ENCODE peak calls at places on chromosome 7, in six cellular contexts. One of them, this sample, is unnamed.

GRCh38 chr7:4133491-4134044 is 548.5 kb upstream of the FOXK1 start:
- DNase-seq in pancreas: no peak
- DNase-seq in HCT116: no peak
- DNase-seq in IMR-90: no peak
- DNase-seq in HL-60: no peak
- DNase-seq in fibroblast of mammary gland: no peak
- DNase-seq in this sample: no peak

GRCh38 chr7:48101880-48102448 is 12.9 kb downstream of the UPP1 start:
- DNase-seq in HL-60: no peak
- DNase-seq in pancreas: no peak
- DNase-seq in IMR-90: no peak
- DNase-seq in HCT116: no peak
- DNase-seq in fibroblast of mammary gland: no peak
- DNase-seq in this sample: no peak

GRCh38 chr7:70372768-70373241 is 759.1 kb upstream of the GALNT17 start:
- DNase-seq in HL-60: no peak
- DNase-seq in HCT116: no peak
- DNase-seq in IMR-90: no peak
- DNase-seq in fibroblast of mammary gland: no peak
- DNase-seq in pancreas: no peak
- DNase-seq in this sample: no peak

GRCh38 chr7:132607656-132608055 is 31.4 kb upstream of the PLXNA4 start:
- DNase-seq in HCT116: no peak
- DNase-seq in HL-60: no peak
- DNase-seq in IMR-90: no peak
- DNase-seq in fibroblast of mammary gland: no peak
- DNase-seq in pancreas: no peak
- DNase-seq in this sample: no peak

GRCh38 chr7:100475549-100475948 is 3.5 kb downstream of the TSC22D4 start:
- DNase-seq in fibroblast of mammary gland: no peak
- DNase-seq in pancreas: no peak
- DNase-seq in IMR-90: no peak
- DNase-seq in HCT116: no peak
- DNase-seq in HL-60: no peak
- DNase-seq in this sample: no peak

GRCh38 chr7:143363011-143363937 is 761 bp upstream of the FAM131B start:
- DNase-seq in fibroblast of mammary gland: no peak
- DNase-seq in HCT116: no peak
- DNase-seq in pancreas: no peak
- DNase-seq in IMR-90: no peak
- DNase-seq in HL-60: no peak
- DNase-seq in this sample: no peak

GRCh38 chr7:25240340-25240739 is 12.1 kb upstream of the NPVF start:
- DNase-seq in IMR-90: no peak
- DNase-seq in HL-60: no peak
- DNase-seq in HCT116: no peak
- DNase-seq in fibroblast of mammary gland: no peak
- DNase-seq in pancreas: no peak
- DNase-seq in this sample: no peak

GRCh38 chr7:94298943-94299342 is 95.8 kb upstream of the COL1A2 start:
- DNase-seq in fibroblast of mammary gland: peak
- DNase-seq in HCT116: no peak
- DNase-seq in IMR-90: peak
- DNase-seq in HL-60: no peak
- DNase-seq in pancreas: no peak
- DNase-seq in this sample: peak

GRCh38 chr7:89605362-89605761 is 548.9 kb upstream of the STEAP1 start:
- DNase-seq in fibroblast of mammary gland: no peak
- DNase-seq in pancreas: no peak
- DNase-seq in IMR-90: no peak
- DNase-seq in HL-60: no peak
- DNase-seq in HCT116: no peak
- DNase-seq in this sample: no peak

GRCh38 chr7:68371985-68372384 is 1226.3 kb upstream of the AUTS2 start:
- DNase-seq in pancreas: no peak
- DNase-seq in fibroblast of mammary gland: no peak
- DNase-seq in IMR-90: no peak
- DNase-seq in HCT116: no peak
- DNase-seq in HL-60: no peak
- DNase-seq in this sample: no peak

GRCh38 chr7:148914208-148914777 is 30.2 kb upstream of the EZH2 start:
- DNase-seq in pancreas: no peak
- DNase-seq in HCT116: peak
- DNase-seq in fibroblast of mammary gland: peak
- DNase-seq in IMR-90: peak
- DNase-seq in HL-60: peak
- DNase-seq in this sample: peak

GRCh38 chr7:132102942-132103341 is 473.3 kb downstream of the PLXNA4 start:
- DNase-seq in fibroblast of mammary gland: no peak
- DNase-seq in pancreas: no peak
- DNase-seq in HL-60: no peak
- DNase-seq in HCT116: no peak
- DNase-seq in IMR-90: no peak
- DNase-seq in this sample: no peak

GRCh38 chr7:66507764-66508296 is 120.9 kb upstream of the KCTD7 start:
- DNase-seq in fibroblast of mammary gland: no peak
- DNase-seq in HL-60: no peak
- DNase-seq in IMR-90: no peak
- DNase-seq in pancreas: peak
- DNase-seq in HCT116: no peak
- DNase-seq in this sample: no peak

GRCh38 chr7:18212788-18213187 is 185.1 kb upstream of the PRPS1L1 start:
- DNase-seq in HCT116: no peak
- DNase-seq in pancreas: no peak
- DNase-seq in HL-60: no peak
- DNase-seq in IMR-90: peak
- DNase-seq in fibroblast of mammary gland: peak
- DNase-seq in this sample: no peak

GRCh38 chr7:149824748-149825566 is 13.2 kb upstream of the ZNF862 start:
- DNase-seq in HL-60: no peak
- DNase-seq in HCT116: no peak
- DNase-seq in IMR-90: no peak
- DNase-seq in fibroblast of mammary gland: no peak
- DNase-seq in pancreas: peak
- DNase-seq in this sample: no peak

GRCh38 chr7:122746948-122747347 is 44.2 kb upstream of the RNF148 start:
- DNase-seq in HCT116: no peak
- DNase-seq in HL-60: no peak
- DNase-seq in pancreas: no peak
- DNase-seq in fibroblast of mammary gland: no peak
- DNase-seq in IMR-90: no peak
- DNase-seq in this sample: no peak

GRCh38 chr7:94823952-94824351 is 83.4 kb upstream of the PPP1R9A start:
- DNase-seq in fibroblast of mammary gland: peak
- DNase-seq in pancreas: no peak
- DNase-seq in IMR-90: peak
- DNase-seq in HCT116: peak
- DNase-seq in HL-60: no peak
- DNase-seq in this sample: peak

GRCh38 chr7:84384417-84384816 is 189.8 kb upstream of the SEMA3A start:
- DNase-seq in HL-60: no peak
- DNase-seq in HCT116: no peak
- DNase-seq in IMR-90: peak
- DNase-seq in pancreas: no peak
- DNase-seq in fibroblast of mammary gland: peak
- DNase-seq in this sample: peak

GRCh38 chr7:151351027-151351426 is 9.4 kb downstream of the NUB1 start:
- DNase-seq in HL-60: peak
- DNase-seq in HCT116: no peak
- DNase-seq in pancreas: no peak
- DNase-seq in IMR-90: no peak
- DNase-seq in fibroblast of mammary gland: no peak
- DNase-seq in this sample: no peak
- TF ChIP-seq CTCF in HL-60: peak
- TF ChIP-seq CTCF in HCT116: peak
- TF ChIP-seq CTCF in pancreas: no peak
- TF ChIP-seq CTCF in IMR-90: no peak
- TF ChIP-seq CTCF in fibroblast of mammary gland: peak
- TF ChIP-seq CTCF in this sample: peak

GRCh38 chr7:28018446-28018845 is 162.1 kb downstream of the JAZF1 start:
- DNase-seq in HCT116: no peak
- DNase-seq in IMR-90: peak
- DNase-seq in fibroblast of mammary gland: peak
- DNase-seq in pancreas: no peak
- DNase-seq in HL-60: no peak
- DNase-seq in this sample: peak

GRCh38 chr7:28017372-28017771 is 163.2 kb downstream of the JAZF1 start:
- DNase-seq in HCT116: no peak
- DNase-seq in HL-60: no peak
- DNase-seq in fibroblast of mammary gland: peak
- DNase-seq in IMR-90: peak
- DNase-seq in pancreas: no peak
- DNase-seq in this sample: peak

GRCh38 chr7:28016297-28016696 is 164.3 kb downstream of the JAZF1 start:
- DNase-seq in HCT116: no peak
- DNase-seq in HL-60: no peak
- DNase-seq in pancreas: no peak
- DNase-seq in IMR-90: no peak
- DNase-seq in fibroblast of mammary gland: no peak
- DNase-seq in this sample: no peak

GRCh38 chr7:28018851-28019465 is 161.6 kb downstream of the JAZF1 start:
- DNase-seq in pancreas: no peak
- DNase-seq in HL-60: no peak
- DNase-seq in IMR-90: peak
- DNase-seq in HCT116: no peak
- DNase-seq in fibroblast of mammary gland: no peak
- DNase-seq in this sample: no peak

GRCh38 chr7:28018020-28018419 is 162.6 kb downstream of the JAZF1 start:
- DNase-seq in HCT116: no peak
- DNase-seq in HL-60: no peak
- DNase-seq in IMR-90: no peak
- DNase-seq in fibroblast of mammary gland: no peak
- DNase-seq in pancreas: no peak
- DNase-seq in this sample: no peak
- H3K4me3 ChIP-seq in HCT116: no peak
- H3K4me3 ChIP-seq in HL-60: no peak
- H3K4me3 ChIP-seq in IMR-90: no peak
- H3K4me3 ChIP-seq in fibroblast of mammary gland: no peak
- H3K4me3 ChIP-seq in pancreas: no peak
- H3K4me3 ChIP-seq in this sample: no peak

GRCh38 chr7:91847881-91848599 is 32.5 kb downstream of the MTERF1 start:
- DNase-seq in HL-60: peak
- DNase-seq in pancreas: no peak
- DNase-seq in IMR-90: no peak
- DNase-seq in fibroblast of mammary gland: no peak
- DNase-seq in HCT116: no peak
- DNase-seq in this sample: no peak

GRCh38 chr7:91846436-91846835 is 34.1 kb downstream of the MTERF1 start:
- DNase-seq in fibroblast of mammary gland: no peak
- DNase-seq in HL-60: no peak
- DNase-seq in HCT116: no peak
- DNase-seq in pancreas: no peak
- DNase-seq in IMR-90: peak
- DNase-seq in this sample: no peak

GRCh38 chr7:91850455-91850854 is 30.0 kb downstream of the MTERF1 start:
- DNase-seq in fibroblast of mammary gland: peak
- DNase-seq in HL-60: no peak
- DNase-seq in pancreas: no peak
- DNase-seq in IMR-90: peak
- DNase-seq in HCT116: peak
- DNase-seq in this sample: peak

DNA sequence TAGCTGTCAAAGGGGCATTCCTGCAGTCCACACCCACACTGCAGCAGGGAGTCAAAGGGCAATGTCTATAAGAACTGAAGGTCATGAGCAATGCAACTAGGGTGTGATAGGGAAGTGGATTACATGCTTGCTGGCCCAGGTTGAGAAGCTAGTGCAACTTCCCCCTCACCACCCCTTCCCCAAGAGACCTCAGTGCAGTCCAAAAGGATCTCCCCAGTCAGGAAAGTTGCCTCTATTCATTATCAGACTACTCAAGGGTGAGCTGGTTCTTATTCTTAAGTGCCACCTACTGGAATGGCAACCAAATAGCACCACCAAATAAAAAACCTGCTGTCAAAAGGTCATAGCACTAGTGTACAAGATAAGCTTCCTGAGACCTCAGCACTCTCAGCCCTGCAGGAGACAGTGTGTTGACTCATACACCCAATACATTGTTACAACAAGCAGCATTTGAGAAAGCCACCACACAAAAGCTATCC is 28.2 kb downstream of the MTERF1 start:
- DNase-seq in IMR-90: peak
- DNase-seq in fibroblast of mammary gland: peak
- DNase-seq in HCT116: no peak
- DNase-seq in pancreas: no peak
- DNase-seq in HL-60: peak
- DNase-seq in this sample: peak
- TF ChIP-seq CTCF in IMR-90: peak
- TF ChIP-seq CTCF in fibroblast of mammary gland: peak
- TF ChIP-seq CTCF in HCT116: peak
- TF ChIP-seq CTCF in pancreas: no peak
- TF ChIP-seq CTCF in HL-60: peak
- TF ChIP-seq CTCF in this sample: peak

DNA sequence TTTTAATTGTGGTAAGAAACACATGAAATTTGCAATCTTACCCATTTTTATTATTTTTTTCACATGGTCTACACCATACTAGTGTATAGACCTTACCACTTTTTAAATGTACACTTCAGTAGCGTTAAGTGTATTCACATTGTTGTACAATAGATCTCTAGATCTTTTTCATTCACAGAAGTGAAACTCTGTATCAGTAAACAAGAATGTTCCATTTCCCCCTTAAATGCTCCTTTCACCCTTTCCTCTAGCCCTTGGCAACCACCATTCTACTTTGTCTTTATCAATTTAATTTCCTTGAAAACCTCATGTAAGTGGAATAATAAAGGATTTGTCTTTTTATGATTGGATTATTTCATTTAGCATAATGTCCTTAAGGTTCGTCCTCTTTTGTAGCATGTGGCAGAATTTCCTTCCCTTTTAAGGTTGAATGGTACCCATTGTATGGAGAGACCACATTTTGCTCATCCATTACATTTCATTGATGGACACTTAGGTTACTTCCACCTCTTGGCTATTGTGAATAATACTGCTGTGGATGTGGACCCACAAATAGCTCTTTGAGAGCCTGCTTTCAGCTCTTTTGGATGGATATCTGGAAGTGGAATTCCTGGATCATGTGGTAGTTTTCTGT is 45.7 kb downstream of the SNX10 start:
- DNase-seq in HCT116: no peak
- DNase-seq in IMR-90: no peak
- DNase-seq in HL-60: no peak
- DNase-seq in pancreas: no peak
- DNase-seq in fibroblast of mammary gland: no peak
- DNase-seq in this sample: no peak
- H3K4me3 ChIP-seq in HCT116: no peak
- H3K4me3 ChIP-seq in IMR-90: no peak
- H3K4me3 ChIP-seq in HL-60: no peak
- H3K4me3 ChIP-seq in pancreas: no peak
- H3K4me3 ChIP-seq in fibroblast of mammary gland: no peak
- H3K4me3 ChIP-seq in this sample: no peak

DNA sequence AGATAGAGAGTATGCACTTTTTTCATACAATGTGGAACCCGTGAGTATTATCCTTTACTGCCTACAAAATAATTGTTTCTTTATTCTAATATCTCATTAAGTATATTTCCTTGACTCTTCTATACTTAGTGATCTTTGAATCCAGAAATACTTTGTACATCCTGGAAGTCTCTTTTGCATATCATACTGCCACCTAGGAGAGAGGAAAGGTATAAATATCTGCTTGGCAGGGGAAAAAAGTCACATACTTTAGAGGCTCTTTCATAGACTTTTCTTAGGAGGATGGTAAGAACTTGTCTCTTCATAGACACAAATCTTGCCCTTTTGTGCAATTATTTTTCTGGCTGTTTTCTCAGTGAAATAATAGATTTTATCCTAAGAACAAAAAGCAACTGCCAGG is 436.0 kb downstream of the PAXIP1 start:
- DNase-seq in IMR-90: no peak
- DNase-seq in HCT116: no peak
- DNase-seq in fibroblast of mammary gland: no peak
- DNase-seq in HL-60: no peak
- DNase-seq in pancreas: no peak
- DNase-seq in this sample: no peak
- TF ChIP-seq CTCF in IMR-90: no peak
- TF ChIP-seq CTCF in HCT116: no peak
- TF ChIP-seq CTCF in fibroblast of mammary gland: no peak
- TF ChIP-seq CTCF in HL-60: no peak
- TF ChIP-seq CTCF in pancreas: no peak
- TF ChIP-seq CTCF in this sample: no peak